ENCODE peak calls at places on chromosomes 4 and X, in six cellular contexts. Y, R, K, F, V and H are unnamed samples.

GRCh38 chr4:13543648-13544555 is at the start of gene NKX3-2:
- DNase-seq in Y (no peak), R (no peak), K (no peak), F (no peak), V (no peak), H (peak)

GRCh38 chr4:187128971-187129370 is 405.3 kb upstream of the FAT1 start:
- DNase-seq in Y (no peak), R (no peak), K (no peak), F (no peak), V (no peak), H (no peak)

GRCh38 chr4:79413032-79413431 is 5.0 kb upstream of the GK2 start:
- DNase-seq in Y (no peak), R (no peak), K (no peak), F (no peak), V (no peak), H (no peak)

GRCh38 chr4:105624530-105624929 is 72.1 kb downstream of the ARHGEF38 start:
- DNase-seq in Y (no peak), R (no peak), K (no peak), F (no peak), V (no peak), H (no peak)

GRCh38 chr4:181181331-181181730 is 1061.9 kb upstream of the TENM3 start:
- DNase-seq in Y (no peak), R (no peak), K (no peak), F (no peak), V (no peak), H (no peak)

GRCh38 chrX:117989512-117989911 is 127.1 kb downstream of the KLHL13 start:
- DNase-seq in Y (no peak), R (no peak), K (no peak), F (no peak), V (no peak), H (no peak)

GRCh38 chrX:68997911-68998310 is 167.3 kb downstream of the PJA1 start:
- DNase-seq in Y (no peak), R (no peak), K (no peak), F (no peak), V (no peak), H (no peak)

GRCh38 chrX:73262991-73263390 is 48.3 kb upstream of the NAP1L2 start:
- DNase-seq in Y (no peak), R (no peak), K (peak), F (no peak), V (peak), H (no peak)

GRCh38 chr4:111506706-111507105 is 638.5 kb upstream of the FAM241A start:
- DNase-seq in Y (no peak), R (no peak), K (no peak), F (no peak), V (no peak), H (no peak)

GRCh38 chr4:5711479-5712184 is 631 bp downstream of the EVC start:
- DNase-seq in Y (no peak), R (no peak), K (peak), F (peak), V (no peak), H (no peak)